ENCODE peak calls at places on chromosome X, in six cellular contexts. W is endothelial cell, Q is psoas muscle, N is WTC11, Z is H9, A is mesothelial cell of epicardium. R is an unnamed sample.

GRCh38 chrX:110665636-110666035 is 130.0 kb downstream of the CHRDL1 start:
- DNase-seq in W (peak; percentile 49), Q (peak; percentile 18), N (peak; percentile 51), Z (peak; percentile 55), A (peak; percentile 41), R (peak; percentile 41)

GRCh38 chrX:139831017-139831416 is 101.8 kb downstream of the ATP11C start:
- DNase-seq in W (no peak), Q (no peak), N (no peak), Z (no peak), A (no peak), R (no peak)

GRCh38 chrX:46301903-46302302 is 243.3 kb downstream of the ZNF674 start:
- DNase-seq in W (no peak), Q (no peak), N (no peak), Z (no peak), A (no peak), R (no peak)

GRCh38 chrX:54994668-54995452 is 872 bp upstream of the PFKFB1 start:
- DNase-seq in W (no peak), Q (no peak), N (no peak), Z (no peak), A (no peak), R (no peak)

GRCh38 chrX:7654316-7654715 is 188.7 kb upstream of the VCX start:
- DNase-seq in W (no peak), Q (no peak), N (no peak), Z (no peak), A (no peak), R (no peak)

GRCh38 chrX:103918050-103918449 is 44.4 kb upstream of the TMSB15B start:
- DNase-seq in W (peak; percentile 61), Q (peak; percentile 28), N (peak; percentile 70), Z (peak; percentile 87), A (peak; percentile 65), R (peak; percentile 53)

GRCh38 chrX:81174286-81174685 is 27.4 kb downstream of the HMGN5 start:
- DNase-seq in W (no peak), Q (no peak), N (no peak), Z (no peak), A (no peak), R (no peak)

GRCh38 chrX:64395568-64395929 is 297 bp upstream of the MTMR8 start:
- DNase-seq in W (no peak), Q (no peak), N (no peak), Z (no peak), A (no peak), R (no peak)

GRCh38 chrX:1486749-1487361 is 34.1 kb upstream of the ASMTL start:
- DNase-seq in W (no peak), Q (peak; percentile 28), N (no peak), Z (no peak), A (no peak), R (no peak)

GRCh38 chrX:111823068-111823467 is 52.9 kb upstream of the TRPC5OS start:
- DNase-seq in W (peak; percentile 47), Q (no peak), N (peak; percentile 68), Z (peak; percentile 81), A (no peak), R (peak; percentile 35)

GRCh38 chrX:111375747-111376146 is 36.2 kb downstream of the DCX start:
- DNase-seq in W (peak; percentile 7), Q (no peak), N (no peak), Z (no peak), A (no peak), R (no peak)

GRCh38 chrX:21398424-21398823 is 24.2 kb downstream of the CNKSR2 start:
- DNase-seq in W (no peak), Q (no peak), N (no peak), Z (no peak), A (no peak), R (no peak)

GRCh38 chrX:150712619-150713018 is 19.4 kb downstream of the MTMR1 start:
- DNase-seq in W (no peak), Q (no peak), N (no peak), Z (no peak), A (no peak), R (no peak)

GRCh38 chrX:15663439-15663838 is 1.2 kb downstream of the CLTRN start:
- DNase-seq in W (no peak), Q (no peak), N (no peak), Z (no peak), A (no peak), R (no peak)

GRCh38 chrX:8179653-8180052 is 8.6 kb upstream of the VCX2 start:
- DNase-seq in W (no peak), Q (no peak), N (no peak), Z (no peak), A (no peak), R (no peak)

GRCh38 chrX:46184749-46185148 is 360.5 kb downstream of the ZNF674 start:
- DNase-seq in W (no peak), Q (no peak), N (no peak), Z (no peak), A (no peak), R (no peak)

GRCh38 chrX:43504394-43504793 is 151.7 kb upstream of the MAOA start:
- DNase-seq in W (no peak), Q (no peak), N (no peak), Z (no peak), A (no peak), R (no peak)

GRCh38 chrX:153687121-153688039 is at the start of gene SLC6A8:
- DNase-seq in W (peak; percentile 60), Q (peak; percentile 76), N (peak; percentile 65), Z (peak; percentile 70), A (peak; percentile 65), R (peak; percentile 62)

DNA sequence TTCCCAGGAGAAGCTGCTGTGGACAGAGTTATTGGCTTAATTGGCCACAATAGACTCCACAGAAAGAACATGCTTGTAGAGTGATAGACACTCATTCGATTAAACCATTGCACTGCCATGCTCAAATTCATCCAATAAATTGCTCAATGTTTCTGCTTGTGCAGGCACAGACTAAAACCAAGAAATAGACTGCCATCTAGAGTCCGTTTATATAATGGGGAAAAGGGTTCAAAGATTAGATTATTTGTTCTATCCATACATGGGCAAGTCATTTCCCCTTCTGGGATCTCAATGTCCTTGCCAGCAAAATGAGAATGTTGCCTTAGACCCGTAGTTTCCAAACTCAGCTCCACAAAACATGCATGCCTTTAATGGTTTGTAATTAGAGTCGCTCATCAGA is 8.7 kb downstream of the SMIM10 start:
- DNase-seq in W (no peak), Q (no peak), N (no peak), Z (no peak), A (no peak), R (no peak)
- TF ChIP-seq CTCF in W (no peak), Q (peak; percentile 37), N (no peak), Z (peak; percentile 56), A (no peak), R (peak; percentile 62)

GRCh38 chrX:145405012-145405411 is 157.7 kb downstream of the SPANXN1 start:
- DNase-seq in W (peak; percentile 19), Q (no peak), N (no peak), Z (no peak), A (no peak), R (peak; percentile 31)

DNA sequence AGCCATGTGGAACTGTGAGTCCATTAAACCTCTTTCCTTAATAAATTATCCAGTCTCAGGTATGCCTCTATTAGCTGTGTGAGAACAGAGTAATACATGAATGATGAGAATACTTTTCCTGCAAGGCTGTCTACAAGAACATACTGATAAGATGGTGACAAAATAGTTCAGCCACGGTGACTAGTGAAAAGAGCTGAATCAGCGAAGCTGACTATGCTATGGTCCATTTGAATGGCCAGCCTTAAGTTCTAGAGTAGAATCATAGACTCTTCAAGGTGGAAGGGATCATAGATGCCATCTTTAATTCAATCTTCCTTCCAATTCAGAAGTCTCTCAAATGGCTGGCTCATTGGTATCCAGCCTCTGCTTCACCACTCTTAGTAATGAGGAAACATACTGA is 163.3 kb downstream of the SPANXN1 start:
- DNase-seq in W (no peak), Q (no peak), N (no peak), Z (no peak), A (no peak), R (no peak)
- TF ChIP-seq CTCF in W (no peak), Q (no peak), N (no peak), Z (no peak), A (no peak), R (no peak)

DNA sequence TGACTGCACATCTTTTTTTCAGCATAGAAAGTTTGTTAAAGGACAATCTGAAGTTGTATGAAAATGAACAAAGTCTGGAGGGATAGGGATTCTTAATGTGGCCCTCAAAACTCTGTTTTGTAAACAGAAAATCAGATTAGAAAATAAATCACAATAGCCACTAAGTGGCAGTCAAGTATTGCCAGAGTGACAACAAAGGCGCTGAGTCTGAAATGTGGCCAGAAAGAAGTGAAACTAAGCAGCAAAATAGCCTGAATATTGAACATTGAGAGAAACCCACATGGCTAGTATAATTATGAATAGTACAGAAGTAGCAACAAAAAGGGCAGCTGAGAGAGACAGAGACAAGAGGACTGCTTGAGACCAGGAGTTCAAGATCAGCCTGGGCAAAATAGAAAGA is 81.1 kb upstream of the CT45A1 start:
- DNase-seq in W (no peak), Q (no peak), N (no peak), Z (no peak), A (no peak), R (no peak)
- TF ChIP-seq CTCF in W (no peak), Q (no peak), N (no peak), Z (no peak), A (no peak), R (no peak)

GRCh38 chrX:133852837-133853236 is 132.6 kb downstream of the GPC3 start:
- DNase-seq in W (no peak), Q (no peak), N (no peak), Z (no peak), A (no peak), R (no peak)
- TF ChIP-seq CTCF in W (no peak), Q (no peak), N (no peak), Z (no peak), A (no peak), R (peak; percentile 36)

DNA sequence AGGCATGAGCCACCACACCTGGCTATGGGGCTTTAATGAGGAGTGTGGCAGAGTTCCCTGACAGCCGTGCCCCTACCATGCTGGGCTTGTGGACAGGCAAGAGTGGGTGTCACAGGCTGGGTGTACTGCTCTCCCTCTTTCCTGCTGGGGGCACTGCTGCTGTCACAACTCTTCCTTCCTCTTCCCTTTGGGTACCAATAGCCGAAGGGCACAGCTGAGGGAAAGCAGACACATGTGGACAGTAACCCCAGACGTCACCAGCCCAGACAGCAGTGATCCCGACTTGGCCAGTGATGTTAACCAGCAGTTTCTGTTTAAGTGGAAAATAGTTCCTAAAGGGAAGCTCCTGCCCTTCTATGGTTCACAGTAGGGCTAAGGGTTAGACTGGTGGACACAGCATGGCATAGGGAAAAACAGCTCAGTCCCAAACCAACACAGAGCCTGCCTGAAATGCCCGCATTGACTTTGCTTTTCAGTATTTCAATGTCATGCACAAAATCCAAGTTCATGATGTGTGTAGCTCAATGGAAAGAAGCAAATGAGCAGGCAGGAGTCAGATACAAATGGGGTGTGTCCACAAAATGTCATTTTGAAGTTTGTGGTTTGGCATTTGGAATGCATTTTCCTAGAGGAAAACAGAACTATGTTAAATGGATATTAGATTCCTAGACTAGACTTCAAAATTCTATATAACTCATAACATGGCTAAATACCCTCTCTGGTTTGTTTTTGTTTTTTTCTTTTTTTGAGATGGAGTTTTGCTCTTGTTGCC is 24.9 kb upstream of the DDX3X start:
- DNase-seq in W (no peak), Q (no peak), N (no peak), Z (no peak), A (no peak), R (no peak)
- TF ChIP-seq CTCF in W (no peak), Q (no peak), N (no peak), Z (peak; percentile 14), A (no peak), R (no peak)

DNA sequence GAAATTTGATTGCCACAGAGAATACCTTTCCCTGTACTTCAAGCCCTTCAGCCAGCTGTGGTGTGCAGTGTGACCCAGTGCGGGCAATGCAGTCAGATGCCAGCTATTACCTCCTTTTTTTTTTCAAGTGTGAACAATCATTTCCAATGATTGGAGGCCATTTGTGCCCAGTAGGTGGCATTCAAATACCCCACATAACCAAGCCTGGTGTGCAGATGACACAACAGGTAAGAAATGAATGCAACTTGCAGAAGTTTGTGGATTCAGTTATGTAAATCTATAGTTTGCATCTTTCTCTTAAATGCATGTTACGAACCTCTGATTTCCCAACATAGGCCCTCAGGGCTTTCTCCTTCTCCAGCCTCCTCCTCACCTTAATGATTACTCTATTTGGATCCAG is 98.0 kb downstream of the CLCN4 start:
- DNase-seq in W (no peak), Q (no peak), N (no peak), Z (no peak), A (no peak), R (no peak)
- TF ChIP-seq CTCF in W (no peak), Q (no peak), N (no peak), Z (no peak), A (no peak), R (no peak)